ENCODE peak calls at places on chromosomes 5 and 9, in ten cellular contexts. T is GM12878, Y is body of pancreas, R is HCT116, L is tibial nerve, E is stomach, A is IMR-90, G is A549, C is uterus, U is lower leg skin. P is an unnamed sample.

GRCh38 chr5:14183187-14183939 is 40.2 kb downstream of the TRIO start:
- DNase-seq in L (no peak), A (no peak), R (no peak), Y (no peak), E (no peak), C (peak), U (no peak), G (no peak), T (no peak), P (no peak)

GRCh38 chr5:437281-437771 is 5.7 kb upstream of the EXOC3 start:
- DNase-seq in T (no peak), U (peak), C (no peak), E (no peak), G (no peak), R (no peak), Y (no peak), A (no peak), L (no peak), P (no peak)

GRCh38 chr5:2505217-2505616 is 246.3 kb downstream of the IRX2 start:
- DNase-seq in E (no peak), G (no peak), A (no peak), C (no peak), L (no peak), R (no peak), T (no peak), U (no peak), Y (no peak), P (no peak)

GRCh38 chr5:98217138-98217537 is 556.3 kb upstream of the RGMB start:
- DNase-seq in E (no peak), Y (no peak), L (no peak), R (no peak), G (no peak), U (no peak), T (no peak), C (no peak), A (peak), P (no peak)

GRCh38 chr5:68290260-68290674 is 74.7 kb downstream of the PIK3R1 start:
- DNase-seq in C (peak), A (peak), T (no peak), U (no peak), E (peak), L (peak), R (no peak), Y (peak), G (no peak), P (no peak)

GRCh38 chr5:143976055-143976454 is 164.1 kb downstream of the HMHB1 start:
- DNase-seq in E (no peak), T (no peak), L (no peak), U (no peak), C (no peak), R (no peak), G (no peak), A (peak), Y (no peak), P (no peak)

GRCh38 chr5:53364098-53364497 is 116.3 kb upstream of the FST start:
- DNase-seq in R (no peak), C (no peak), G (no peak), U (no peak), L (no peak), Y (no peak), E (no peak), T (no peak), A (peak), P (no peak)

GRCh38 chr9:136190656-136191548 is 14.0 kb downstream of the LHX3 start:
- DNase-seq in G (no peak), R (no peak), A (no peak), E (no peak), T (no peak), C (no peak), U (no peak), Y (no peak), L (no peak), P (no peak)

GRCh38 chr5:150623152-150623877 is 17.1 kb upstream of the SYNPO start:
- DNase-seq in G (no peak), T (no peak), Y (no peak), A (peak), U (no peak), E (no peak), C (no peak), R (no peak), L (no peak), P (no peak)

GRCh38 chr5:17269201-17269600 is 51.8 kb downstream of the BASP1 start:
- DNase-seq in G (no peak), U (no peak), T (no peak), Y (no peak), E (no peak), L (no peak), A (no peak), R (no peak), C (no peak), P (no peak)

GRCh38 chr9:106149956-106150355 is 455.6 kb downstream of the TMEM38B start:
- DNase-seq in L (no peak), A (no peak), C (no peak), U (no peak), Y (no peak), G (no peak), R (no peak), E (no peak), T (no peak), P (no peak)

GRCh38 chr5:36944607-36945225 is 68.1 kb downstream of the NIPBL start:
- DNase-seq in Y (no peak), R (peak), E (no peak), G (no peak), C (no peak), U (no peak), A (peak), L (no peak), T (no peak), P (no peak)

GRCh38 chr5:92552206-92553160 is 1028.5 kb downstream of the NR2F1-AS1 start:
- DNase-seq in G (peak), U (no peak), R (peak), E (no peak), L (no peak), T (no peak), C (no peak), A (peak), Y (no peak), P (no peak)

GRCh38 chr5:169350759-169351240 is 49.9 kb upstream of the SLIT3 start:
- DNase-seq in R (peak), Y (no peak), U (no peak), C (no peak), A (peak), T (no peak), G (peak), L (no peak), E (no peak), P (no peak)

GRCh38 chr5:149493316-149493715 is 57.9 kb downstream of the CSNK1A1 start:
- DNase-seq in L (no peak), A (no peak), G (no peak), R (no peak), E (no peak), Y (no peak), T (no peak), C (no peak), U (no peak), P (no peak)

GRCh38 chr5:96141749-96142148 is 180.1 kb upstream of the ELL2 start:
- DNase-seq in A (no peak), R (no peak), Y (no peak), E (no peak), L (no peak), U (no peak), C (no peak), G (no peak), T (no peak), P (no peak)

GRCh38 chr9:89372230-89372816 is 54.0 kb downstream of the SECISBP2 start:
- DNase-seq in L (no peak), Y (no peak), C (no peak), A (no peak), R (no peak), G (no peak), U (no peak), E (no peak), T (no peak), P (no peak)

GRCh38 chr9:5002811-5003210 is 17.7 kb downstream of the JAK2 start:
- DNase-seq in T (no peak), G (no peak), E (no peak), R (no peak), U (no peak), L (no peak), A (peak), C (no peak), Y (no peak), P (no peak)

GRCh38 chr5:120567066-120567465 is 103.0 kb downstream of the PRR16 start:
- DNase-seq in G (no peak), A (no peak), L (no peak), E (no peak), T (no peak), U (no peak), R (no peak), C (no peak), Y (no peak), P (no peak)

GRCh38 chr5:154968953-154969352 is 28.1 kb downstream of the MRPL22 start:
- DNase-seq in G (no peak), L (no peak), E (no peak), T (no peak), U (no peak), C (no peak), Y (no peak), A (no peak), R (no peak), P (no peak)

GRCh38 chr5:144142030-144142825 is 28.2 kb downstream of the YIPF5 start:
- DNase-seq in C (no peak), R (peak), E (no peak), U (no peak), A (peak), Y (no peak), T (peak), G (peak), L (no peak), P (no peak)

GRCh38 chr9:122988919-122989614 is 44.4 kb upstream of the GPR21 start:
- DNase-seq in A (no peak), U (no peak), E (no peak), T (no peak), R (no peak), G (no peak), Y (no peak), L (no peak), C (no peak), P (no peak)

GRCh38 chr5:158877124-158877581 is 222.6 kb downstream of the EBF1 start:
- DNase-seq in T (no peak), G (no peak), C (no peak), U (no peak), L (no peak), E (no peak), Y (no peak), R (no peak), A (no peak), P (no peak)

GRCh38 chr5:4374866-4375265 is 765.3 kb upstream of the ADAMTS16 start:
- DNase-seq in A (no peak), U (peak), Y (no peak), G (no peak), R (no peak), T (no peak), C (no peak), E (no peak), L (no peak), P (no peak)

GRCh38 chr9:130244548-130245165 is 20.9 kb upstream of the HMCN2 start:
- DNase-seq in R (no peak), U (no peak), T (no peak), A (no peak), Y (no peak), L (no peak), G (no peak), E (no peak), C (no peak), P (no peak)

GRCh38 chr9:130241198-130241535 is 24.4 kb upstream of the HMCN2 start:
- DNase-seq in Y (no peak), U (no peak), E (no peak), G (no peak), T (no peak), C (no peak), L (no peak), A (no peak), R (no peak), P (no peak)

GRCh38 chr9:130242270-130243014 is 23.1 kb upstream of the HMCN2 start:
- DNase-seq in U (no peak), T (no peak), Y (no peak), E (no peak), L (no peak), C (no peak), A (no peak), G (no peak), R (no peak), P (peak)

GRCh38 chr9:130243882-130244170 is 21.7 kb upstream of the HMCN2 start:
- DNase-seq in L (no peak), T (no peak), G (no peak), A (no peak), E (no peak), U (no peak), C (no peak), Y (no peak), R (no peak), P (no peak)

DNA sequence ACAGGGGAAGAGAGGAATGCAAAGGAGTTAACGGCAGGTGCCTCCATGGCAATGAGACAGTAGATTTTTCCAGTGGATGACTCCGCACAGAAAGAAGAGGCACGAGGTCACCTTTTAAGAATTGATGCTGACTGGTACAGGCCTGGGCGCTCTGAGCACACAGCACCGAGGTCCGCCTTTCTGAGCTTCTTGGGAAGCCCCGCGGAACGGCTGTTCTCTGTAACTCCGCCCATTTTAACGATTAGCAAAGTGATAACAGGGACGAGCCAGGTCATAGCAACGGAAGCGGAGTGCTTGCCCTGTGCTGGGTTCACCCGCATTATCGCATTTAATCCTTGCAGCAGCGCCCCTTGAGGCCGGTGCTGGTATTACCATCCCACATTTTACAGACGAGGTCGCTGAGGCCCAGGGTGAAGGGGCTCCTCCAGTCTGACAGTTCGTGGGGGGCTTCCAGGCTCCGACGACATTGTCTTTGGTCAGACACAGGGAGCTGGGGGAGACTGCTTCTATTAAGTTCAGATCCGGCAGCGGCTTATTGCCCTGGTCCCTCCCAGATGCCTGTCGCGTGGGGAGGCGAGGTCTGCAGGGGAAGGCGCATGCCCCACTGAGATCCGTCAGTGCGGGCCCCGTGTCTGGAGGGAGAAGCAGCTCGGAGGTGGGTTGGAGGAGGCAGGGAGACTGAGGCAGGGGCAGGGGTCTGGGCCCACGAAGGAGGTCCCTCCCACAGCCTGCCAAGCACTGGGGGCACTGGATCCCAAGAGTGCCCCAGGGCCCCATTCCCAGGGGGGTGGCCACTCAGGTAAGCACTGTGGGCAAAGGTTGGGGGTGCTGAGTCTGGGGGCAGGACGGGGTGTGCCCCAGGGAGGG is 22.3 kb upstream of the HMCN2 start:
- DNase-seq in Y (peak), T (peak), C (peak), G (peak), R (peak), A (peak), E (peak), L (peak), U (peak), P (peak)
- H3K4me3 ChIP-seq in Y (no peak), T (no peak), C (no peak), G (peak), R (peak), A (no peak), E (peak), L (no peak), U (no peak), P (peak)

GRCh38 chr5:140303987-140304386 is 1.1 kb upstream of the PFDN1 start:
- DNase-seq in Y (no peak), R (no peak), U (no peak), E (no peak), L (no peak), A (no peak), G (no peak), C (no peak), T (no peak), P (no peak)
- TF ChIP-seq POLR2A in Y (no peak), R (no peak), U (no peak), E (no peak), L (no peak), A (no peak), G (no peak), C (no peak), T (no peak), P (no peak)

GRCh38 chr9:107674937-107675277 is 185.3 kb upstream of the KLF4 start:
- DNase-seq in A (no peak), U (peak), R (no peak), Y (no peak), C (no peak), L (peak), G (no peak), E (no peak), T (no peak), P (no peak)
- TF ChIP-seq CTCF in A (no peak), U (no peak), R (no peak), Y (no peak), C (no peak), L (no peak), G (no peak), E (no peak), T (no peak), P (no peak)

GRCh38 chr5:122473138-122473843 is 161.3 kb downstream of the SNCAIP start:
- DNase-seq in E (no peak), Y (no peak), C (no peak), U (no peak), R (no peak), A (no peak), T (no peak), L (no peak), G (no peak), P (no peak)

GRCh38 chr5:122473941-122474340 is 161.9 kb downstream of the SNCAIP start:
- DNase-seq in T (no peak), A (no peak), U (no peak), R (no peak), E (no peak), G (no peak), C (no peak), L (no peak), Y (no peak), P (no peak)

GRCh38 chr5:122484103-122484502 is 172.1 kb downstream of the SNCAIP start:
- DNase-seq in Y (no peak), L (no peak), E (no peak), T (no peak), A (no peak), G (no peak), U (no peak), R (no peak), C (no peak), P (no peak)

GRCh38 chr5:122480146-122480545 is 168.1 kb downstream of the SNCAIP start:
- DNase-seq in A (no peak), E (no peak), L (no peak), C (no peak), Y (no peak), T (no peak), U (no peak), R (no peak), G (no peak), P (no peak)

DNA sequence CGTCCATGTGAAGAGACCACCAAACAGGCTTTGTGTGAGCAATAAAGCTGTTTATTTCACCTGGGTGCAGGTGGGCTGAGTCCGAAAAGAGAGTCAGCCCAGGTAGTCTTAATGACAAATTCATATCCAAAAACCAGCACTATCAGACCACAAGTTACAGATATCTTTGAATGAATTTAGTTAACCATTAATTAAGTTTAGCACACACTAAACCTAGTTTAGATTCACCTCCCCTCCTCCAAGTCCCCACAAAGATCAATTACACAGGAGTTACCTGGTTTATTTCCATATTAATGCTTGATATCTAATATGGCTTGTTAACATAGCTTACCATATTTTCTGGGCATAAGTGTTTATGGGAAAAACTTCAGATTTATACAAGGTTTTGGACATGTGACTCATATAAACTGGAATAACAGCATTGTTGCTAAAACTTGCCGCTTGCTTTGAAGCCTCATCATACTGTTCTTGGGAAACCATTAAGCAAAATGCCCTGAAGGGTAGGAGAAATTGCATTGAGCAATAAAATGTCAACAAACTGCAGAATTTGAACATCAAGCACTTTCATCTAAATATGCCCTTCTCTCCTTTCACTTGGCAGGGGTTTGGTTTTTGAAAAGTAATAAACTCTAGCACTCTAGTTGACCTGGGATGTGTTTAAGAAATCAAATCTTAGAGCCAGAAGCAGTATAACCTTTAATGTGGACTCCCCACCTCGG is 166.9 kb downstream of the SNCAIP start:
- DNase-seq in C (no peak), R (peak), Y (no peak), L (no peak), U (no peak), A (peak), G (peak), E (no peak), T (no peak), P (no peak)
- H3K4me3 ChIP-seq in C (no peak), R (no peak), Y (no peak), L (no peak), U (no peak), A (no peak), G (no peak), E (no peak), T (no peak), P (peak)

GRCh38 chr9:12815895-12816294 is 41.1 kb downstream of the LURAP1L start:
- DNase-seq in G (no peak), L (no peak), Y (no peak), U (no peak), E (no peak), A (peak), R (no peak), T (no peak), C (no peak), P (no peak)

GRCh38 chr9:12816656-12817101 is 41.9 kb downstream of the LURAP1L start:
- DNase-seq in L (no peak), E (no peak), R (no peak), T (no peak), U (no peak), C (no peak), A (no peak), G (no peak), Y (no peak), P (no peak)

GRCh38 chr9:12819436-12820185 is 44.8 kb downstream of the LURAP1L start:
- DNase-seq in E (no peak), G (no peak), T (no peak), Y (peak), C (no peak), A (no peak), U (no peak), R (peak), L (peak), P (no peak)

GRCh38 chr9:12818431-12819000 is 43.7 kb downstream of the LURAP1L start:
- DNase-seq in L (no peak), Y (peak), G (peak), U (no peak), R (no peak), C (no peak), A (peak), E (no peak), T (no peak), P (no peak)

DNA sequence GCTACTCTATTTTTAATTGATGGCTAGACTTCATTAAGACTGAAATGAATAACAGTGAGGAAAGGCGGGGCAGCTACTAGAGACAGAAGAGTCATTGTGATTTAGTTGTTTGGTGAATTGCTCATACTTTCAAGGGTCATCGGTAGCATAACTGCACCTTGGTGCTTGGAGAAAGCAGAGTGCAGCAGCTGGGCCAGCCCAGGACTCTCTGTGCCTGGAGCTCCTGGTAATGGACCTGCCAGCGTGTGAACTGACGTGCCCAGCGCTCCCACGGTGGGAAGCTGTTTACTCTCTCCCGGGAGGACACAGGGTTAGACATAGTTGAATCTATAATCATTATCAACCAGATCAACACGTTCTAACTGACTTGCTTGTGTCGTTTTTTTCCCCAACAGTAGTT is 42.9 kb downstream of the LURAP1L start:
- DNase-seq in R (peak), T (no peak), A (peak), U (no peak), C (no peak), G (peak), E (peak), L (no peak), Y (peak), P (peak)
- TF ChIP-seq POLR2A in R (no peak), T (no peak), A (no peak), U (no peak), C (no peak), G (no peak), E (no peak), L (no peak), Y (peak), P (peak)

DNA sequence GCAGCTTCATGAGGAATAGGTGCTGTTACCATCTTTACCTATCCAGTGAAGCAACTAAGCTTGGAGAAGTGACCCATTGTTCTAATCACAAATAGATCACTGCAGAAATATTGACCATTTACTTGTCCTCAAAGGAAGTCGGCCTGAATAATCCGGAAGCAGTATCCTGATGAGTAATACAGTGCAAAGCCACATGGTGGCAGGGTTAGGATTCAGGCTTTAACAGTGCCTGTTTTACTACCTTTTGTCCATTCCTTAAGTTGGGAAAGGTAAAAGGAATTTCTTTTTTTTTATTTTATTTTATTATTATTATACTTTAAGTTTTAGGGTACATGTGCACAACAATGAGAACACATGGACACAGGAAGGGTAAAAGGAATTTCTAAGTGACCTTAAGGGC is 336.3 kb downstream of the KDM4C start:
- DNase-seq in G (no peak), C (no peak), A (peak), R (no peak), E (no peak), Y (no peak), L (no peak), T (no peak), U (no peak), P (no peak)
- TF ChIP-seq CTCF in G (peak), C (no peak), A (peak), R (peak), E (no peak), Y (no peak), L (no peak), T (peak), U (no peak), P (no peak)

P was measured in right lobe of liver.